ENCODE peak calls at places on chromosomes 6 and 20, in ten cellular contexts. V is tibial artery, I is neural crest cell, U is AG09319, L is upper lobe of right lung, E is left ventricle myocardium inferior, R is stomach, K is RWPE1, P is left lung, C is natural killer cell. S is an unnamed sample.

GRCh38 chr6:46921731-46922130 is at the start of gene ADGRF5:
- DNase-seq in V (no peak), I (no peak), U (no peak), L (peak), E (peak), R (no peak), K (no peak), P (peak), C (no peak), S (no peak)

GRCh38 chr6:127030841-127031240 is 87.6 kb upstream of the RSPO3 start:
- DNase-seq in V (no peak), I (no peak), U (no peak), L (no peak), E (no peak), R (no peak), K (no peak), P (no peak), C (no peak), S (no peak)

GRCh38 chr6:158769696-158770446 is 49.3 kb downstream of the EZR start:
- DNase-seq in V (peak), I (no peak), U (no peak), L (no peak), E (peak), R (no peak), K (no peak), P (no peak), C (no peak), S (no peak)

GRCh38 chr6:97915537-97915936 is 632.5 kb upstream of the MMS22L start:
- DNase-seq in V (no peak), I (no peak), U (no peak), L (no peak), E (no peak), R (no peak), K (no peak), P (no peak), C (no peak), S (no peak)

GRCh38 chr20:44405246-44405645 is 49.7 kb downstream of the HNF4A start:
- DNase-seq in V (no peak), I (no peak), U (no peak), L (no peak), E (no peak), R (no peak), K (no peak), P (no peak), C (no peak), S (no peak)

GRCh38 chr20:17473662-17474061 is 57.5 kb downstream of the BFSP1 start:
- DNase-seq in V (no peak), I (no peak), U (no peak), L (no peak), E (no peak), R (no peak), K (no peak), P (no peak), C (no peak), S (no peak)

GRCh38 chr20:60254901-60255411 is 296.7 kb downstream of the CDH26 start:
- DNase-seq in V (no peak), I (no peak), U (peak), L (no peak), E (no peak), R (no peak), K (peak), P (no peak), C (no peak), S (no peak)

GRCh38 chr6:169008641-169009040 is 245.0 kb downstream of the THBS2 start:
- DNase-seq in V (no peak), I (no peak), U (no peak), L (no peak), E (no peak), R (no peak), K (no peak), P (no peak), C (no peak), S (no peak)

GRCh38 chr6:118506071-118506638 is 41.9 kb upstream of the PLN start:
- DNase-seq in V (no peak), I (no peak), U (no peak), L (no peak), E (no peak), R (no peak), K (no peak), P (no peak), C (no peak), S (no peak)

GRCh38 chr6:118511930-118512715 is 36.0 kb upstream of the PLN start:
- DNase-seq in V (no peak), I (no peak), U (no peak), L (no peak), E (no peak), R (no peak), K (no peak), P (no peak), C (no peak), S (no peak)

GRCh38 chr6:118505656-118506055 is 42.4 kb upstream of the PLN start:
- DNase-seq in V (no peak), I (no peak), U (no peak), L (no peak), E (no peak), R (no peak), K (no peak), P (no peak), C (no peak), S (no peak)

GRCh38 chr6:118507636-118508035 is 40.5 kb upstream of the PLN start:
- DNase-seq in V (no peak), I (no peak), U (no peak), L (no peak), E (no peak), R (no peak), K (no peak), P (no peak), C (no peak), S (no peak)

GRCh38 chr6:118509009-118509617 is 39.0 kb upstream of the PLN start:
- DNase-seq in V (no peak), I (no peak), U (no peak), L (no peak), E (no peak), R (no peak), K (peak), P (no peak), C (no peak), S (no peak)
- TF ChIP-seq CTCF in V (peak), I (peak), U (peak), L (peak), E (peak), R (peak), K (peak), P (peak), C (no peak), S (peak)

GRCh38 chr6:89122625-89123024 is 4.8 kb upstream of the SRSF12 start:
- DNase-seq in V (no peak), I (no peak), U (no peak), L (no peak), E (no peak), R (no peak), K (peak), P (no peak), C (no peak), S (no peak)
- TF ChIP-seq CTCF in V (peak), I (peak), U (peak), L (peak), E (peak), R (peak), K (peak), P (peak), C (peak), S (peak)

DNA sequence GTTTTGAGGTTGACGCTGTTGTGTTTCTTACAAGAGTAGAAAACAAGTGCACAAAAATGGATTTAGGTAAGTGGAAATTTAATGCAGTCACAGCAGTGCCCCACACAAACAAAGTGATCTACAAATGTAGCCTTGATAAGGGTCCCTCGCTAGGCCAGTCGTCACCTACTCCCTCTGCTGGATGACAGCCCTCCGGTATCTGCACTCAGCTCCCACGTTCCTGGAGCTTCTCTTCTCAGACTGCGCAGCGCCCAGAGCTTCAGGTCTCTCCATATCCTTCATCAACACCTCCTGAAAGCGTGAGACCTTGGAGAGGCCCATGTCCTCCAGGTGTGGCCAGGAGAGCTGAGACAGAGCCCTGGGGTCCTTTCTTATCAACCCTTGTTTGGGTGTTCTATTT is 58.3 kb upstream of the MAP3K4 start:
- DNase-seq in V (no peak), I (no peak), U (no peak), L (no peak), E (peak), R (no peak), K (no peak), P (no peak), C (no peak), S (no peak)
- TF ChIP-seq CTCF in V (no peak), I (peak), U (no peak), L (no peak), E (peak), R (no peak), K (no peak), P (no peak), C (no peak), S (peak)

DNA sequence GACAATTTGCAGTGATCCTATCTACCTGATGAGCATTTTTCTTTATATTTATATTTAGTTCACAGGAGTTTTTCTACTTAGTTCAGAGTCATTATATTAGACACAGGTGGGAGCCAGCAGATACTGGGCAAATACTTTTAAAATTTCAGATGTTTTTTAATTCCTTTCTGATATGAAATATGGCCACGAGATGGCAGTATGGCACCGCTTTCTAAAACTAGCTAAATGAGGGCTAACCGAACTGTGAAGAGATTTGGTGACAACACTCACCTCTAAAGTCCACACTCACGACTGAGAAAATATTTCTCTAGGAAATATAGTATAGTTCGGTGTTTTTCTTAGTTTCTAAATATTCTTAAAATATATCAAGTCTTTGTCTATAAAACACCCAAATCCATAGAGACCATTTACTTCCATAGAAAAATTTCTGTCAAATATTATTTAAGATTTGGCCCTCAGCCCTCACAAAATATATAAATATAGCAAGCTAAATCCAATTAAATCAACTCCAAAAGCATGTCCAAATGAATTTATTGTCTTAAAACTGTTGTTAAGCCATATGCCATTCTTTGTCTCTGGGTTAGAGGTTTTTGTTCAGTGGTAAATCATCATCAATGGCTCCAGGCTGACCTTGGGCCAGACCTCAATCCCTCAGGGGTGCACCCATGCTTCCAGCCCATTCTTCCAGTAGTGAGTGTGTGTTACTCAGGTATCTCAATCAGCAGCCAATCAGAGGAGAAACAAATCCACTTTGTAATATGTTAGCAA is 63.6 kb downstream of the HUS1B start:
- DNase-seq in V (no peak), I (peak), U (peak), L (no peak), E (no peak), R (peak), K (peak), P (no peak), C (peak), S (peak)
- TF ChIP-seq CTCF in V (peak), I (peak), U (peak), L (peak), E (peak), R (peak), K (peak), P (peak), C (peak), S (peak)